ENCODE peak calls at places on chromosomes 6 and 20, in four cellular contexts. E is progenitor cell of endocrine pancreas, T is neural crest cell, S is kidney glomerular epithelial cell. N is an unnamed sample.

GRCh38 chr6:101956961-101957360 is 563.5 kb downstream of the GRIK2 start:
- DNase-seq in T (no peak), S (no peak), E (no peak), N (no peak)

GRCh38 chr6:161882196-161882595 is 608.3 kb upstream of the AGPAT4 start:
- DNase-seq in S (no peak), E (no peak), T (no peak), N (no peak)

GRCh38 chr20:32609993-32610896 is 25.1 kb upstream of the NOL4L start:
- DNase-seq in E (no peak), T (no peak), S (no peak), N (no peak)

GRCh38 chr6:80638222-80639055 is 532.0 kb downstream of the BCKDHB start:
- DNase-seq in S (peak), T (peak), E (no peak), N (peak)

GRCh38 chr20:46568570-46569129 is 18.2 kb upstream of the OCSTAMP start:
- DNase-seq in S (no peak), E (no peak), T (no peak), N (peak)

GRCh38 chr20:46013826-46014516 is 5.3 kb downstream of the MMP9 start:
- DNase-seq in E (peak), T (peak), S (peak), N (peak)

GRCh38 chr20:53755733-53756523 is 162.3 kb upstream of the ZNF217 start:
- DNase-seq in S (no peak), T (no peak), E (no peak), N (no peak)

GRCh38 chr20:884983-885952 is 30.9 kb downstream of the ANGPT4 start:
- DNase-seq in S (peak), E (peak), T (peak), N (no peak)

GRCh38 chr6:150894935-150895686 is 29.6 kb downstream of the MTHFD1L start:
- DNase-seq in S (no peak), E (no peak), T (no peak), N (no peak)

GRCh38 chr6:41066867-41067304 is 5.3 kb downstream of the OARD1 start:
- DNase-seq in T (peak), E (peak), S (peak), N (peak)

GRCh38 chr6:10205120-10205519 is 209.8 kb downstream of the TFAP2A start:
- DNase-seq in T (no peak), S (no peak), E (no peak), N (no peak)

GRCh38 chr6:16345449-16346330 is 107.3 kb downstream of the GMPR start:
- DNase-seq in S (peak), T (no peak), E (no peak), N (peak)

GRCh38 chr6:69816569-69816968 is 19.8 kb upstream of the LMBRD1 start:
- DNase-seq in S (no peak), T (no peak), E (no peak), N (no peak)

GRCh38 chr6:70547313-70547712 is 19.4 kb upstream of the SDHAF4 start:
- DNase-seq in T (no peak), E (no peak), S (peak), N (no peak)

GRCh38 chr20:7924692-7925091 is 15.6 kb downstream of the HAO1 start:
- DNase-seq in T (no peak), S (peak), E (no peak), N (peak)

GRCh38 chr20:5013682-5014447 is 12.6 kb upstream of the SLC23A2 start:
- DNase-seq in T (no peak), E (no peak), S (no peak), N (no peak)

GRCh38 chr20:16940701-16941100 is 192.5 kb downstream of the OTOR start:
- DNase-seq in E (no peak), S (no peak), T (no peak), N (no peak)

GRCh38 chr6:134878136-134878535 is 71.8 kb downstream of the ALDH8A1 start:
- DNase-seq in T (no peak), S (no peak), E (no peak), N (no peak)

GRCh38 chr6:117233146-117233545 is 32.2 kb upstream of the VGLL2 start:
- DNase-seq in E (no peak), T (no peak), S (no peak), N (no peak)

GRCh38 chr6:33815854-33816253 is 12.1 kb upstream of the MLN start:
- DNase-seq in S (no peak), T (peak), E (no peak), N (no peak)

GRCh38 chr6:158607411-158608170 is 37.0 kb downstream of the DYNLT1 start:
- DNase-seq in S (no peak), T (no peak), E (no peak), N (no peak)

GRCh38 chr20:44843863-44844262 is 33.5 kb upstream of the RIMS4 start:
- DNase-seq in S (no peak), T (no peak), E (no peak), N (no peak)

GRCh38 chr20:46541229-46541935 is 9.1 kb downstream of the OCSTAMP start:
- DNase-seq in T (no peak), E (no peak), S (no peak), N (no peak)

GRCh38 chr6:37083243-37084138 is 78.0 kb downstream of the FGD2 start:
- DNase-seq in T (no peak), S (peak), E (no peak), N (no peak)

GRCh38 chr20:57476073-57476526 is 48.8 kb downstream of the CTCFL start:
- DNase-seq in T (no peak), E (no peak), S (no peak), N (no peak)

GRCh38 chr6:149231786-149232185 is 85.7 kb upstream of the TAB2 start:
- DNase-seq in T (no peak), E (no peak), S (no peak), N (no peak)

GRCh38 chr20:32241807-32242206 is 34.1 kb downstream of the POFUT1 start:
- DNase-seq in T (no peak), S (no peak), E (no peak), N (no peak)

GRCh38 chr20:50360218-50360672 is 149.9 kb upstream of the PTPN1 start:
- DNase-seq in T (no peak), S (no peak), E (no peak), N (no peak)

GRCh38 chr6:29509711-29510110 is 22.0 kb upstream of the MAS1L start:
- DNase-seq in E (no peak), T (no peak), S (no peak), N (no peak)

GRCh38 chr6:2986722-2987196 is 12.9 kb upstream of the NQO2 start:
- DNase-seq in E (no peak), S (no peak), T (no peak), N (peak)

GRCh38 chr20:64031822-64032314 is 4.1 kb upstream of the C20orf204 start:
- DNase-seq in S (no peak), E (no peak), T (no peak), N (no peak)

GRCh38 chr6:43435682-43436437 is 8.5 kb downstream of the ABCC10 start:
- DNase-seq in E (no peak), S (no peak), T (no peak), N (no peak)

GRCh38 chr20:50111120-50111828 is 1.7 kb downstream of the UBE2V1 start:
- DNase-seq in E (no peak), S (peak), T (no peak), N (peak)

GRCh38 chr6:1271071-1271763 is 40.7 kb upstream of the FOXQ1 start:
- DNase-seq in T (no peak), E (no peak), S (no peak), N (no peak)

GRCh38 chr6:101433141-101433540 is 39.6 kb downstream of the GRIK2 start:
- DNase-seq in S (no peak), E (no peak), T (no peak), N (no peak)

N was measured in RCC 7860.